ENCODE peak calls at places on chromosomes 12 and 14, in eight cellular contexts. A is adrenal gland, T is transverse colon, J is tibial nerve, N is IMR-90, F is suprapubic skin, U is stomach, S is ovary. R is an unnamed sample.

GRCh38 chr14:36657409-36658090 is 4.1 kb upstream of the PAX9 start:
- DNase-seq in A (no peak), T (no peak), J (no peak), N (no peak), F (peak; percentile 65), U (no peak), S (no peak), R (no peak)

GRCh38 chr14:61188936-61189808 is 92.0 kb downstream of the TMEM30B start:
- DNase-seq in A (peak; percentile 61), T (peak; percentile 23), J (peak; percentile 37), N (peak; percentile 51), F (peak; percentile 66), U (peak; percentile 63), S (peak; percentile 62), R (peak; percentile 64)

GRCh38 chr12:53539526-53539925 is 32.2 kb upstream of the NPFF start:
- DNase-seq in A (no peak), T (no peak), J (no peak), N (no peak), F (no peak), U (no peak), S (no peak), R (no peak)

GRCh38 chr14:58807271-58807670 is 169.5 kb downstream of the DACT1 start:
- DNase-seq in A (no peak), T (no peak), J (no peak), N (no peak), F (no peak), U (no peak), S (no peak), R (no peak)

GRCh38 chr14:90781344-90781761 is 34.9 kb downstream of the TTC7B start:
- DNase-seq in A (peak; percentile 10), T (no peak), J (no peak), N (peak; percentile 71), F (no peak), U (no peak), S (no peak), R (no peak)

GRCh38 chr12:74647241-74647640 is 109.6 kb downstream of the ATXN7L3B start:
- DNase-seq in A (no peak), T (no peak), J (no peak), N (no peak), F (no peak), U (no peak), S (no peak), R (no peak)

GRCh38 chr12:107320929-107321618 is 227.7 kb upstream of the CRY1 start:
- DNase-seq in A (no peak), T (peak; percentile 31), J (no peak), N (peak; percentile 26), F (no peak), U (no peak), S (no peak), R (no peak)

GRCh38 chr14:60349663-60350365 is 100.8 kb downstream of the PPM1A start:
- DNase-seq in A (peak; percentile 64), T (peak; percentile 16), J (no peak), N (peak; percentile 56), F (no peak), U (peak; percentile 33), S (peak; percentile 22), R (no peak)

GRCh38 chr12:28925726-28926376 is 223.2 kb upstream of the FAR2 start:
- DNase-seq in A (no peak), T (no peak), J (no peak), N (peak; percentile 88), F (peak; percentile 71), U (no peak), S (no peak), R (no peak)

GRCh38 chr12:3602488-3602887 is 111.5 kb downstream of the PRMT8 start:
- DNase-seq in A (no peak), T (no peak), J (no peak), N (no peak), F (no peak), U (no peak), S (no peak), R (no peak)

GRCh38 chr12:66011731-66012130 is 118.8 kb downstream of the LLPH start:
- DNase-seq in A (no peak), T (no peak), J (no peak), N (peak; percentile 32), F (no peak), U (no peak), S (no peak), R (no peak)

GRCh38 chr12:58893421-58893986 is 26.8 kb downstream of the LRIG3 start:
- DNase-seq in A (no peak), T (no peak), J (no peak), N (peak; percentile 61), F (no peak), U (no peak), S (no peak), R (no peak)

GRCh38 chr12:126069549-126070165 is 1004.4 kb downstream of the AACS start:
- DNase-seq in A (peak; percentile 58), T (peak; percentile 18), J (no peak), N (peak; percentile 13), F (no peak), U (peak; percentile 49), S (no peak), R (no peak)

GRCh38 chr12:119512772-119513497 is 80.6 kb upstream of the TMEM233 start:
- DNase-seq in A (no peak), T (no peak), J (no peak), N (no peak), F (no peak), U (no peak), S (no peak), R (no peak)

GRCh38 chr14:55426881-55427280 is 13.5 kb downstream of the TBPL2 start:
- DNase-seq in A (no peak), T (no peak), J (no peak), N (no peak), F (no peak), U (no peak), S (no peak), R (no peak)

GRCh38 chr12:87305481-87305880 is 723.7 kb downstream of the C12orf50 start:
- DNase-seq in A (no peak), T (no peak), J (no peak), N (peak; percentile 23), F (no peak), U (no peak), S (no peak), R (no peak)

DNA sequence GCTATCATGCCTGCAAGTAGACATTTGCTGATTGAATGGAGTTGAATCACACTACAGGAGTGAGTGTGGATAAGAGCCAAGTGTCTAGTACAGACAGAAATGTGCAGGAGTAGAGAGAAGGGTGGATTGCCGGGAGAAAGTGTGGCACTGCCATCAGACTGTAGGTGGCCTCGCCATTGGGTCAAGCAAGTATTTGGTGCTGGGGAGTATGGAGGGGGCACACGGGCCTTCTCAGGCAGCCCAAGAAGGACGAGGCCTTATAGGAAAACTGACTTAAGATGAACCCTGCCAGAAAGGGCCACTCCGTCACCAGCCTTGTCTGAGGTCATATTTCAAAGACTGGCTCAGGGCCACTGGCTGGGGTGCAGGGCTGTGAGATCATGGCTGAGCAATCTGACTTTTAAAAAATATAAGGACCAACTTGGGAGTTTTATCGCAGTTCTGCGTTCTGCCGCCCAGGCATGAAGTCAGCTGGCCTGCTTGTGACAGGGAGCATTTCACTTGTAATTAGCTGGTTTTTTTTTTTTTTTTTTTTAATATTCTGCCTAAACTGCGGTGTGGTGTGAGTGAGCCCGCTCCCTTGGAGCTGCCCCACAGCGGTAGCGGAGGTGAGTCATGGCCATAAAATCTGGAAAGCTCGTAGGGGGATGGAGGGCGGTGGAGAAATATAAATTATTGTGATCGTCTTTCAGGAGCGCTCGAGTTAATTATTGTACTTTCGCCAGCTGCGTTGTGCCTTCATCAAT is 231.7 kb downstream of the C12orf75 start:
- DNase-seq in A (peak; percentile 63), T (peak; percentile 31), J (no peak), N (peak; percentile 90), F (no peak), U (peak; percentile 33), S (peak; percentile 33), R (peak; percentile 38)
- TF ChIP-seq CTCF in A (no peak), T (no peak), J (no peak), N (no peak), F (no peak), U (no peak), S (no peak), R (no peak)

DNA sequence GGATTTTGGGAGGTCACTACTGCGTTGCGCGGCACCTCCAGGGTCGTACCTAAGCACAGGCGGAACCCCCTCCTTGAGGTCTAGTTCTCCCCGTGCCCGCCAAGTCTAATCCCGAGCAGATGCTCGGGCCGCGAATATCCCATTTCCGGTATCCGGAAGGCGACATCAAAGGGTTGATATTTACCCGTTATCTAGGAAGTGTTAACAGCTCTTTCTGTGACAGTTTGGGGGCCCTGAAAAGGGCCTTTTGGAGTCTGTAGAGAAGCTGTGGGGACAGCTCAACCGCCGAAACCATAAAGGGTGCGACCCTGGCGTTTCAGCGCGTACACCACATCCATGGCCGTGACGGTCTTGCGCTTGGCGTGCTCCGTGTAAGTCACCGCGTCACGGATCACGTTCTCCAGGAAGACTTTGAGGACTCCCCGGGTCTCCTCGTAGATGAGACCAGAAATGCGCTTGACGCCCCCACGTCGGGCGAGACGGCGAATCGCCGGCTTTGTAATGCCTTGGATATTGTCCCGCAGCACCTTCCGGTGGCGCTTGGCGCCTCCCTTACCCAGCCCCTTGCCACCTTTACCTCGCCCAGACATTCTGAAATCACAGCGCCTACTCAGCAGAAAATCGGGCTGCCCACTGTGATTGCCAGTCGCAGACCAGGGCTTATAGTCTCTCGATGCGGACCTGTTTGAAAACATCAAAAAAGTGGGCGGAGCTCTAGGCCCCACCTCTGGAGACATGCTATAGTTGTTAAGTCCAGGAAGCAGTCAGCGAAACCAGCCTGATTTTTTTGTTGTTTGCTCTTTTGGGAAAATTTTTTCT is 32.6 kb downstream of the WBP11 start:
- DNase-seq in A (peak; percentile 99), T (peak; percentile 97), J (peak; percentile 97), N (peak; percentile 91), F (peak; percentile 97), U (peak; percentile 96), S (peak; percentile 98), R (peak; percentile 86)
- TF ChIP-seq POLR2A in A (peak; percentile 97), T (peak; percentile 100), J (peak; percentile 92), N (peak; percentile 98), F (peak; percentile 86), U (no peak), S (peak; percentile 97), R (peak; percentile 90)

DNA sequence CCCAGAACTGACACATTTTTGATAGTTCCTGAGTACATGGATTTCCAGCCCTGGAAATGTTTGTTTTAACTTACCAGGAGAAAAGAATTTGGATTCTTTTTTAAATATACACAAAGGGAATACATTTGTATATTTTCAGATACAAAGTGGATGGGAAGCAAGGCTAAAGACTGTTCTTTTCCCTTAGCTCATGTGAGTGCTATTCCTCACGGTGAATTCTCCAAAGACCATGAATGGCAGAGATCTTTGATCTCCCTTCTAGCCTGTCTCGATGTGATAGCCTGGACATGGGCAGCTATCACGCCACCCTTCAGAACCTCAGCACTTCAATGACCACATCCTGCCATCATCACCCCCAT is 91.3 kb downstream of the DPF3 start:
- DNase-seq in A (no peak), T (no peak), J (no peak), N (peak; percentile 57), F (no peak), U (no peak), S (no peak), R (no peak)
- H3K4me1 ChIP-seq in A (no peaks in the 10 kb centered on the region), T (no peaks in the 10 kb centered on the region), J (no peaks in the 10 kb centered on the region), N (peaks cover 23% of the 10 kb centered on the region), F (no peaks in the 10 kb centered on the region), U (no peaks in the 10 kb centered on the region), S (no peaks in the 10 kb centered on the region), R (peaks cover 56% of the 10 kb centered on the region)

DNA sequence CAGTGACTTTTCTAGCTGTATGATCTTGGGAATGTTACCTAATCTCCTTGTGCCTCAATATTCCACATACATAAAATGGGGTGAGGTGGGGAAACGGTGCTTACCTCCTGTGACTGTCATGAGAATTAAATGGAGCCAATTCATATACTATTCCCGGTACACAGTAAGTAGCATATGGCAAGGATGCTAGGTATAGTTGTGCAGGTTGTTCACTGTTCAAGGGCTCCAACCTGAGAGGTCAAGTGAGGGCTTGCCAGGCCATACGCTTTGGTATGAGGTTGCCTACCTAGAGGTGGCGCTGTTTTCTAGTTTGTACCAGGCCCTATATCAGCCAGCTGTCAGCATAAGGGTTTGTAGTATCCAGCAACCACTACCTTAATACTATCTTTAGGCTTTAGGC is 3.6 kb upstream of the BATF start:
- DNase-seq in A (no peak), T (no peak), J (no peak), N (no peak), F (no peak), U (no peak), S (no peak), R (no peak)
- TF ChIP-seq CTCF in A (peak; percentile 35), T (no peak), J (no peak), N (peak; percentile 8), F (no peak), U (no peak), S (no peak), R (peak; percentile 50)

R was measured in gastrocnemius medialis.